ENCODE peak calls at places on chromosomes 6 and 20, in six cellular contexts. One of them, this sample, is unnamed.

GRCh38 chr6:145368075-145368474 is 367.2 kb downstream of the EPM2A start:
- DNase-seq in neuronal stem cell: no peak
- DNase-seq in fibroblast of lung: no peak
- DNase-seq in HepG2: no peak
- DNase-seq in IMR-90: peak
- DNase-seq in endothelial cell of umbilical vein: no peak
- DNase-seq in this sample: no peak

GRCh38 chr20:43752561-43753301 is 25.9 kb upstream of the GTSF1L start:
- DNase-seq in neuronal stem cell: no peak
- DNase-seq in fibroblast of lung: peak
- DNase-seq in HepG2: no peak
- DNase-seq in IMR-90: peak
- DNase-seq in endothelial cell of umbilical vein: no peak
- DNase-seq in this sample: peak

GRCh38 chr20:25541676-25542075 is 43.7 kb downstream of the NINL start:
- DNase-seq in neuronal stem cell: no peak
- DNase-seq in fibroblast of lung: peak
- DNase-seq in HepG2: no peak
- DNase-seq in IMR-90: no peak
- DNase-seq in endothelial cell of umbilical vein: no peak
- DNase-seq in this sample: no peak

GRCh38 chr6:109772961-109773431 is 81.9 kb downstream of the FIG4 start:
- DNase-seq in neuronal stem cell: no peak
- DNase-seq in fibroblast of lung: peak
- DNase-seq in HepG2: no peak
- DNase-seq in IMR-90: peak
- DNase-seq in endothelial cell of umbilical vein: no peak
- DNase-seq in this sample: no peak

GRCh38 chr20:7146552-7147219 is 379.2 kb downstream of the BMP2 start:
- DNase-seq in neuronal stem cell: no peak
- DNase-seq in fibroblast of lung: no peak
- DNase-seq in HepG2: no peak
- DNase-seq in IMR-90: no peak
- DNase-seq in endothelial cell of umbilical vein: no peak
- DNase-seq in this sample: no peak

GRCh38 chr6:101413773-101414172 is 20.3 kb downstream of the GRIK2 start:
- DNase-seq in neuronal stem cell: no peak
- DNase-seq in fibroblast of lung: no peak
- DNase-seq in HepG2: no peak
- DNase-seq in IMR-90: no peak
- DNase-seq in endothelial cell of umbilical vein: no peak
- DNase-seq in this sample: no peak

GRCh38 chr6:48560408-48560807 is 449.4 kb upstream of the PTCHD4 start:
- DNase-seq in neuronal stem cell: no peak
- DNase-seq in fibroblast of lung: peak
- DNase-seq in HepG2: no peak
- DNase-seq in IMR-90: peak
- DNase-seq in endothelial cell of umbilical vein: peak
- DNase-seq in this sample: no peak

GRCh38 chr20:44615876-44616603 is 33.7 kb downstream of the PKIG start:
- DNase-seq in neuronal stem cell: no peak
- DNase-seq in fibroblast of lung: no peak
- DNase-seq in HepG2: no peak
- DNase-seq in IMR-90: no peak
- DNase-seq in endothelial cell of umbilical vein: no peak
- DNase-seq in this sample: no peak

GRCh38 chr6:90414352-90414751 is 117.7 kb upstream of the BACH2 start:
- DNase-seq in neuronal stem cell: no peak
- DNase-seq in fibroblast of lung: no peak
- DNase-seq in HepG2: no peak
- DNase-seq in IMR-90: no peak
- DNase-seq in endothelial cell of umbilical vein: no peak
- DNase-seq in this sample: no peak

GRCh38 chr6:81753709-81754678 is 1.5 kb upstream of the TENT5A start:
- DNase-seq in neuronal stem cell: peak
- DNase-seq in fibroblast of lung: peak
- DNase-seq in HepG2: peak
- DNase-seq in IMR-90: peak
- DNase-seq in endothelial cell of umbilical vein: peak
- DNase-seq in this sample: peak

GRCh38 chr6:81752969-81753708 is 658 bp upstream of the TENT5A start:
- DNase-seq in neuronal stem cell: peak
- DNase-seq in fibroblast of lung: peak
- DNase-seq in HepG2: peak
- DNase-seq in IMR-90: peak
- DNase-seq in endothelial cell of umbilical vein: peak
- DNase-seq in this sample: peak

GRCh38 chr6:81750660-81751387 is 1.7 kb downstream of the TENT5A start:
- DNase-seq in neuronal stem cell: no peak
- DNase-seq in fibroblast of lung: peak
- DNase-seq in HepG2: no peak
- DNase-seq in IMR-90: peak
- DNase-seq in endothelial cell of umbilical vein: no peak
- DNase-seq in this sample: no peak

GRCh38 chr6:81751388-81752083 is 945 bp downstream of the TENT5A start:
- DNase-seq in neuronal stem cell: peak
- DNase-seq in fibroblast of lung: peak
- DNase-seq in HepG2: peak
- DNase-seq in IMR-90: peak
- DNase-seq in endothelial cell of umbilical vein: peak
- DNase-seq in this sample: peak

DNA sequence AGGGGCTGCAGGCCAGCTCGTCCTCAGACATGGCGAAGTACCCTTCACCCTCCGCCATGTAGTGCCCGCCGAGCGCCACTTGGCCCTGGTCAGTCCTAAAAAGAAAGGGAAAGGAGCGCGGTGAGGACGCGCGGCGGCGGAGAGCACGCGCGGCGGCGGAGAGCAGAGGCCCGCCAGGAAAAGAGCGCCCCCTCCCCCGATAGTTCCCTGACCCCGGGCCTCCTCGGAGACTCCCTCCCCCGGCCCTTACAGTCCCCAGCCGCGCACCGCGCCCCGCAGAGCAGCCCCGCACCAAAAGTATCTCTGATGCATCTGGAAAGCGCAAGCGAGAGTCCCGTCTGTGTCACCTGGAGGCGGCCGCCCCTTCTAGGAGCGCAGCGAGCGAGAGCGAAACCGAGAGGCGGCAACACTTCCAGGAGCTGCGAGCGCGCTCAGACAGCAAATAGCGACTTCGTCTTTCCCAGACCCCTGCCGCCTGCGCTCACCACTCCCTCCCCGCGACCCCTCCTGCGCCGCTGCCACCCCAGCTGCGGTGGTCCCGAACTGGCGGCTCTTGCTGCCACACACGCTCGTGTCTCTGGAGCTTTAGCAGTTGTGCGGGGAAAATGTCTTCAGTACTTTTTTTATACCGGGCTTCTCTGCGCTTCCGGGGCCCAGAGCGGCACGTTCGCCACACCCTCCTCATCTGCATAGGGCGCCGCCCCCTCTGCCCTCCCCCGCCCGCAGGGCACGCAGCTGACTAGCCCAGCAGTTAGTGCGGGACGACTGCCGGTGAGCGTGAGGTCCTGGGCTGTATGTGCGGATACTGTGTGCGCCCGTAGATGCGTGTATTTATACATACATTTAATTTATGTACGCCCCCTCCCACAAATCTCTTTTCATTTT is at the start of gene TENT5A:
- DNase-seq in neuronal stem cell: peak
- DNase-seq in fibroblast of lung: peak
- DNase-seq in HepG2: peak
- DNase-seq in IMR-90: peak
- DNase-seq in endothelial cell of umbilical vein: peak
- DNase-seq in this sample: peak
- H3K9ac ChIP-seq in neuronal stem cell: peak
- H3K9ac ChIP-seq in fibroblast of lung: peak
- H3K9ac ChIP-seq in HepG2: peak
- H3K9ac ChIP-seq in IMR-90: peak
- H3K9ac ChIP-seq in endothelial cell of umbilical vein: peak
- H3K9ac ChIP-seq in this sample: peak

DNA sequence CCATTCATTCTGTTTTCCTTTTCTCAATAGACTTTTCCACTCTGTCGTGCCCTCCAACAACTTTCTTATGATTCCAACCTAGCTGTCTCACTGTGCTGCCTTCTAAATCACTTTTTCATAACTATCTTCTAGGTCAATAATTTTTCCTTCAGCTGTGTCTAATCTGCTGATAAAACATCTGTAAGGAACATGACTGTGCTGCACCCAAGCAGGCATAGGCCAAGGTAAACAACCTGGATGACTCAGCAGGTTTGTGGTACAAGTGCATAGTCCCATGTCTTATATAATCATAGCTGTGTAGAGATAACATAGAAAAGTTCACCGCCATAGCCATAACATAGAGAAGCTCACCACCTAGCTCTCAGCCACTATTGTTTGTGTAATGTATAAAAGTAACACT is 332.3 kb downstream of the PLCB1 start:
- DNase-seq in neuronal stem cell: no peak
- DNase-seq in fibroblast of lung: peak
- DNase-seq in HepG2: peak
- DNase-seq in IMR-90: peak
- DNase-seq in endothelial cell of umbilical vein: peak
- DNase-seq in this sample: no peak
- H3K9ac ChIP-seq in neuronal stem cell: no peak
- H3K9ac ChIP-seq in fibroblast of lung: no peak
- H3K9ac ChIP-seq in HepG2: no peak
- H3K9ac ChIP-seq in IMR-90: no peak
- H3K9ac ChIP-seq in endothelial cell of umbilical vein: no peak
- H3K9ac ChIP-seq in this sample: no peak

GRCh38 chr6:34947561-34947960 is 58.5 kb downstream of the ANKS1A start:
- DNase-seq in neuronal stem cell: no peak
- DNase-seq in fibroblast of lung: no peak
- DNase-seq in HepG2: no peak
- DNase-seq in IMR-90: no peak
- DNase-seq in endothelial cell of umbilical vein: no peak
- DNase-seq in this sample: no peak

GRCh38 chr6:34955447-34955846 is 66.4 kb downstream of the ANKS1A start:
- DNase-seq in neuronal stem cell: no peak
- DNase-seq in fibroblast of lung: no peak
- DNase-seq in HepG2: no peak
- DNase-seq in IMR-90: no peak
- DNase-seq in endothelial cell of umbilical vein: peak
- DNase-seq in this sample: no peak

GRCh38 chr6:34953084-34954025 is 64.3 kb downstream of the ANKS1A start:
- DNase-seq in neuronal stem cell: no peak
- DNase-seq in fibroblast of lung: peak
- DNase-seq in HepG2: peak
- DNase-seq in IMR-90: peak
- DNase-seq in endothelial cell of umbilical vein: peak
- DNase-seq in this sample: no peak

GRCh38 chr6:34951741-34952140 is 62.7 kb downstream of the ANKS1A start:
- DNase-seq in neuronal stem cell: no peak
- DNase-seq in fibroblast of lung: no peak
- DNase-seq in HepG2: no peak
- DNase-seq in IMR-90: no peak
- DNase-seq in endothelial cell of umbilical vein: no peak
- DNase-seq in this sample: no peak

DNA sequence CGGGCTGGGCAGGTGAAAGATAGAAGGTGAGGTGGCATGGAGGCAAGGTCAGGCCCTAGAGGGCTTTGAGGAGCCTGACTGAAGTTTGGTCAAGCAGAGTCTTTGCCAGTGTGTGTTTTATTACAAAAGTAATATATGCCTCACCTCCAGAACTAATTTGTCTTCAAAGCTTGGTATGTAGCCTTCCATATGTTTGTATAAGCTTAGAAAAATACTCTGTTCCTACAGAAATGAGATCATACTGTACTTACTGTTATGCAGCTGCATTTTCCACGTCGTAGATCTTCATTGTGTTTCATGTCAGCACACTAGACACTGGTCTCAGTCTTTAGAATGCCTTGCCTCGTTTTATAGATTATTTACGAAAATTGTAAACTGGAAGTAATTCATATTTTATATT is 61.8 kb downstream of the ANKS1A start:
- DNase-seq in neuronal stem cell: no peak
- DNase-seq in fibroblast of lung: no peak
- DNase-seq in HepG2: peak
- DNase-seq in IMR-90: peak
- DNase-seq in endothelial cell of umbilical vein: no peak
- DNase-seq in this sample: no peak
- H3K9ac ChIP-seq in neuronal stem cell: no peak
- H3K9ac ChIP-seq in fibroblast of lung: no peak
- H3K9ac ChIP-seq in HepG2: no peak
- H3K9ac ChIP-seq in IMR-90: no peak
- H3K9ac ChIP-seq in endothelial cell of umbilical vein: no peak
- H3K9ac ChIP-seq in this sample: no peak

GRCh38 chr6:26224940-26225847 is 138.0 kb downstream of the HFE start:
- DNase-seq in neuronal stem cell: peak
- DNase-seq in fibroblast of lung: peak
- DNase-seq in HepG2: no peak
- DNase-seq in IMR-90: peak
- DNase-seq in endothelial cell of umbilical vein: peak
- DNase-seq in this sample: no peak
- H3K9ac ChIP-seq in neuronal stem cell: peak
- H3K9ac ChIP-seq in fibroblast of lung: no peak
- H3K9ac ChIP-seq in HepG2: peak
- H3K9ac ChIP-seq in IMR-90: peak
- H3K9ac ChIP-seq in endothelial cell of umbilical vein: peak
- H3K9ac ChIP-seq in this sample: no peak

This sample was measured in colonic mucosa.